ENCODE peak calls at places on chromosomes 3 and 15, in eight cellular contexts. O is activated CD4-positive, alpha-beta T cell treated with anti-CD3 and anti-CD28 coated beads for 48 hours; R is GDM1; D is EL; F is ovary; H is activated CD8-positive, alpha-beta memory T cell treated with anti-CD3 and anti-CD28 coated beads for 4 hours; N is activated T-cell treated with anti-CD3 and anti-CD28 coated beads for 24 hours; E is T-helper 2 cell. L is an unnamed sample.

GRCh38 chr15:83209333-83209732 is 1.7 kb upstream of the HDGFL3 start:
- DNase-seq in H (no peak), E (no peak), R (no peak), N (no peak), D (no peak), O (no peak), F (no peak), L (no peak)

GRCh38 chr3:172239218-172239738 is 199.9 kb downstream of the FNDC3B start:
- DNase-seq in O (no peak), F (no peak), R (no peak), N (no peak), D (no peak), H (no peak), E (no peak), L (no peak)

GRCh38 chr3:40925228-40925627 is 274.1 kb upstream of the CTNNB1 start:
- DNase-seq in N (no peak), E (no peak), O (no peak), D (no peak), R (no peak), H (no peak), F (no peak), L (no peak)

GRCh38 chr3:151166161-151166560 is 36.9 kb downstream of the GPR171 start:
- DNase-seq in R (no peak), D (no peak), H (no peak), O (no peak), E (no peak), F (no peak), N (no peak), L (no peak)

GRCh38 chr15:84582583-84583157 is 18.1 kb upstream of the ZSCAN2 start:
- DNase-seq in D (peak), R (no peak), O (no peak), E (no peak), F (no peak), N (no peak), H (no peak), L (no peak)

GRCh38 chr3:189308594-189308993 is 136.8 kb downstream of the TPRG1 start:
- DNase-seq in R (no peak), N (no peak), H (no peak), D (no peak), E (no peak), O (no peak), F (no peak), L (no peak)

GRCh38 chr3:4772171-4772804 is 206.9 kb upstream of the BHLHE40 start:
- DNase-seq in N (no peak), E (no peak), D (peak), O (no peak), F (peak), H (no peak), R (no peak), L (peak)

GRCh38 chr15:40150163-40150925 is 10.5 kb upstream of the BUB1B start:
- DNase-seq in E (no peak), F (no peak), O (peak), H (no peak), D (peak), N (no peak), R (no peak), L (peak)

GRCh38 chr3:32143849-32144757 is 37.7 kb downstream of the GPD1L start:
- DNase-seq in H (peak), N (peak), D (peak), R (peak), O (peak), E (peak), F (no peak), L (peak)

GRCh38 chr3:32106929-32107362 is 526 bp downstream of the GPD1L start:
- DNase-seq in R (no peak), E (no peak), O (no peak), H (no peak), N (no peak), F (no peak), D (peak), L (no peak)

GRCh38 chr3:65951836-65952505 is 86.7 kb downstream of the MAGI1 start:
- DNase-seq in N (no peak), R (no peak), D (peak), F (no peak), O (no peak), E (no peak), H (no peak), L (peak)

GRCh38 chr15:40992241-40992741 is 39.0 kb downstream of the CHAC1 start:
- DNase-seq in E (no peak), D (no peak), O (no peak), F (no peak), H (no peak), N (no peak), R (no peak), L (peak)

GRCh38 chr3:157755254-157755653 is 252.0 kb upstream of the VEPH1 start:
- DNase-seq in O (no peak), R (no peak), E (no peak), N (no peak), F (no peak), D (no peak), H (no peak), L (no peak)

GRCh38 chr3:18808423-18808822 is 339.9 kb upstream of the KCNH8 start:
- DNase-seq in F (no peak), H (no peak), D (no peak), N (no peak), R (no peak), E (no peak), O (no peak), L (no peak)

GRCh38 chr3:124351430-124352142 is 359.7 kb upstream of the ROPN1 start:
- DNase-seq in O (no peak), E (no peak), R (peak), D (peak), N (no peak), F (no peak), H (no peak), L (peak)

GRCh38 chr15:68377766-68378165 is 54.2 kb downstream of the ITGA11 start:
- DNase-seq in O (no peak), D (no peak), E (no peak), H (no peak), F (no peak), N (no peak), R (no peak), L (no peak)

GRCh38 chr3:152834354-152835310 is at the start of gene P2RY1:
- DNase-seq in R (peak), N (peak), H (no peak), D (peak), E (no peak), O (peak), F (peak), L (no peak)

GRCh38 chr3:197298858-197299854 is 744 bp upstream of the DLG1 start:
- DNase-seq in D (no peak), H (no peak), E (no peak), N (no peak), O (peak), R (no peak), F (peak), L (no peak)

GRCh38 chr3:141087071-141087824 is 36.1 kb downstream of the SPSB4 start:
- DNase-seq in N (no peak), R (no peak), F (no peak), H (no peak), E (no peak), D (no peak), O (no peak), L (no peak)

GRCh38 chr3:110974902-110975301 is 96.7 kb upstream of the NECTIN3 start:
- DNase-seq in E (no peak), D (no peak), O (no peak), R (no peak), F (no peak), H (no peak), N (no peak), L (no peak)

GRCh38 chr15:60672400-60672799 is 193.5 kb upstream of the ICE2 start:
- DNase-seq in O (no peak), E (no peak), D (no peak), N (no peak), R (no peak), F (no peak), H (no peak), L (no peak)

GRCh38 chr3:53046171-53047170 is 598 bp upstream of the SFMBT1 start:
- DNase-seq in E (peak), R (no peak), N (peak), H (peak), F (peak), D (peak), O (peak), L (no peak)

GRCh38 chr3:181317521-181317920 is 328.0 kb upstream of the DNAJC19 start:
- DNase-seq in E (no peak), N (no peak), R (no peak), F (no peak), D (no peak), O (no peak), H (no peak), L (no peak)

GRCh38 chr15:25228261-25228660 is 210.6 kb downstream of the UBE3A start:
- DNase-seq in O (no peak), H (no peak), D (no peak), R (no peak), F (no peak), N (no peak), E (no peak), L (no peak)

GRCh38 chr3:14122301-14122700 is 2.4 kb downstream of the CHCHD4 start:
- DNase-seq in F (no peak), N (no peak), H (no peak), R (no peak), D (no peak), O (no peak), E (no peak), L (no peak)

GRCh38 chr3:156964562-156964961 is 138.4 kb downstream of the LEKR1 start:
- DNase-seq in F (no peak), H (no peak), N (no peak), O (no peak), R (no peak), E (no peak), D (no peak), L (no peak)

GRCh38 chr15:39624806-39625205 is 43.9 kb downstream of the THBS1 start:
- DNase-seq in H (peak), O (peak), R (peak), D (peak), F (peak), E (peak), N (peak), L (peak)

GRCh38 chr3:165383381-165383780 is 187.2 kb upstream of the SLITRK3 start:
- DNase-seq in F (no peak), N (no peak), H (no peak), D (no peak), O (no peak), E (no peak), R (no peak), L (no peak)

GRCh38 chr3:27681249-27681748 is 40.8 kb downstream of the EOMES start:
- DNase-seq in E (peak), F (no peak), H (peak), R (peak), O (peak), N (no peak), D (peak), L (peak)

GRCh38 chr15:49675051-49675450 is 54.2 kb downstream of the DTWD1 start:
- DNase-seq in D (peak), O (no peak), H (no peak), N (no peak), F (no peak), R (no peak), E (no peak), L (peak)

GRCh38 chr3:72306800-72307341 is 521.9 kb upstream of the PROK2 start:
- DNase-seq in N (no peak), D (no peak), F (no peak), R (no peak), H (no peak), E (no peak), O (no peak), L (no peak)

GRCh38 chr3:41357271-41357670 is 158.0 kb downstream of the CTNNB1 start:
- DNase-seq in R (no peak), E (no peak), D (no peak), O (no peak), N (no peak), H (no peak), F (no peak), L (no peak)

GRCh38 chr3:149128856-149129255 is 582 bp upstream of the HPS3 start:
- DNase-seq in E (no peak), D (no peak), R (no peak), H (no peak), F (no peak), O (no peak), N (no peak), L (no peak)

GRCh38 chr3:103085465-103085864 is 650.6 kb downstream of the ZPLD1 start:
- DNase-seq in E (no peak), F (no peak), O (no peak), N (no peak), H (no peak), R (no peak), D (no peak), L (no peak)

GRCh38 chr3:23710555-23710954 is 95.2 kb upstream of the UBE2E1 start:
- DNase-seq in E (no peak), F (peak), R (no peak), H (no peak), D (no peak), N (no peak), O (no peak), L (no peak)

GRCh38 chr15:64912379-64912778 is 677 bp downstream of the ANKDD1A start:
- DNase-seq in E (no peak), N (no peak), H (no peak), R (no peak), F (no peak), O (no peak), D (no peak), L (no peak)

GRCh38 chr3:151085889-151086483 is 522 bp downstream of the MED12L start:
- DNase-seq in O (peak), H (no peak), D (peak), R (peak), E (no peak), F (peak), N (no peak), L (no peak)

GRCh38 chr3:32575451-32575850 is 4.8 kb upstream of the DYNC1LI1 start:
- DNase-seq in R (no peak), E (no peak), F (no peak), N (no peak), O (no peak), D (peak), H (no peak), L (peak)